ENCODE peak calls at places on chromosome 4, in four cellular contexts. J is IMR-90, G is uterus, B is mucosa of descending colon. W is an unnamed sample. For H3K4me1, the result is how much of the 10 kb centered on the place peaks cover.

GRCh38 chr4:8297141-8297601 is 27.6 kb downstream of the HTRA3 start:
- DNase-seq in G (no peak), J (no peak), B (peak), W (no peak)

GRCh38 chr4:122666527-122667245 is 45.8 kb upstream of the IL21 start:
- DNase-seq in G (no peak), B (no peak), J (peak), W (no peak)

GRCh38 chr4:67871867-67872266 is 11.9 kb downstream of the TMPRSS11D start:
- DNase-seq in B (no peak), G (no peak), J (peak), W (no peak)

GRCh38 chr4:156476359-156476758 is 495.2 kb downstream of the PDGFC start:
- DNase-seq in G (no peak), J (peak), B (no peak), W (no peak)

GRCh38 chr4:141133146-141134006 is at the start of gene RNF150:
- DNase-seq in G (peak), B (peak), J (peak), W (peak)

GRCh38 chr4:6385288-6385687 is 87.1 kb downstream of the PPP2R2C start:
- DNase-seq in G (no peak), B (peak), J (no peak), W (no peak)

GRCh38 chr4:48979897-48980579 is 6.0 kb upstream of the CWH43 start:
- DNase-seq in B (no peak), G (no peak), J (no peak), W (no peak)

GRCh38 chr4:114734581-114734980 is 136.0 kb downstream of the UGT8 start:
- DNase-seq in J (no peak), B (no peak), G (no peak), W (no peak)

GRCh38 chr4:96767815-96768480 is 928.1 kb downstream of the PDHA2 start:
- DNase-seq in B (no peak), J (no peak), G (no peak), W (no peak)

GRCh38 chr4:57100979-57101629 is 9.1 kb downstream of the IGFBP7 start:
- DNase-seq in J (no peak), G (no peak), B (no peak), W (no peak)

GRCh38 chr4:26284536-26284935 is 36.3 kb upstream of the RBPJ start:
- DNase-seq in G (no peak), J (no peak), B (no peak), W (no peak)

GRCh38 chr4:8228319-8229250 is 29.5 kb downstream of the SH3TC1 start:
- DNase-seq in G (peak), B (peak), J (peak), W (peak)

GRCh38 chr4:27010334-27010940 is 149.8 kb downstream of the STIM2 start:
- DNase-seq in G (peak), B (no peak), J (peak), W (peak)

GRCh38 chr4:186781032-186781917 is 57.6 kb upstream of the FAT1 start:
- DNase-seq in G (no peak), B (no peak), J (peak), W (no peak)

GRCh38 chr4:57102050-57102564 is 8.1 kb downstream of the IGFBP7 start:
- DNase-seq in B (no peak), G (peak), J (peak), W (peak)

GRCh38 chr4:151403656-151404055 is 5.3 kb upstream of the FHIP1A start:
- DNase-seq in B (no peak), J (no peak), G (no peak), W (no peak)

GRCh38 chr4:76809594-76810305 is 88.2 kb downstream of the SOWAHB start:
- DNase-seq in J (peak), B (no peak), G (no peak), W (no peak)

GRCh38 chr4:8472689-8473197 is 32.2 kb downstream of the TRMT44 start:
- DNase-seq in J (peak), G (peak), B (no peak), W (no peak)

GRCh38 chr4:85152490-85152889 is 186.0 kb upstream of the WDFY3 start:
- DNase-seq in B (no peak), G (no peak), J (no peak), W (no peak)

GRCh38 chr4:101347267-101347556 is at the start of gene PPP3CA:
- DNase-seq in J (no peak), G (no peak), B (no peak), W (no peak)

GRCh38 chr4:5940470-5941203 is 47.8 kb upstream of the CRMP1 start:
- DNase-seq in B (no peak), J (peak), G (no peak), W (no peak)

GRCh38 chr4:7193040-7193958 is 961 bp downstream of the SORCS2 start:
- DNase-seq in B (no peak), J (no peak), G (no peak), W (no peak)

GRCh38 chr4:134201216-134202098 is at the start of gene PABPC4L:
- DNase-seq in G (peak), B (peak), J (peak), W (peak)

GRCh38 chr4:147518846-147519767 is 38.2 kb downstream of the EDNRA start:
- DNase-seq in G (peak), J (peak), B (no peak), W (no peak)

GRCh38 chr4:170872794-170873193 is 783.0 kb upstream of the AADAT start:
- DNase-seq in G (no peak), B (no peak), J (no peak), W (no peak)

GRCh38 chr4:14345356-14345775 is 656.9 kb upstream of the CPEB2 start:
- DNase-seq in B (no peak), J (peak), G (no peak), W (no peak)

GRCh38 chr4:146591986-146592385 is 46.7 kb upstream of the POU4F2 start:
- DNase-seq in G (no peak), B (no peak), J (no peak), W (no peak)

GRCh38 chr4:185716008-185716976 is 95.7 kb downstream of the SORBS2 start:
- DNase-seq in B (no peak), J (no peak), G (no peak), W (no peak)

GRCh38 chr4:38751341-38752043 is 31.3 kb downstream of the TLR10 start:
- DNase-seq in G (no peak), J (no peak), B (no peak), W (no peak)

GRCh38 chr4:146095867-146096266 is 79.7 kb upstream of the LSM6 start:
- DNase-seq in G (no peak), J (no peak), B (no peak), W (no peak)

GRCh38 chr4:85489273-85489672 is 14.3 kb downstream of the ARHGAP24 start:
- DNase-seq in B (no peak), J (peak), G (peak), W (no peak)

GRCh38 chr4:8233672-8234484 is 34.8 kb downstream of the SH3TC1 start:
- DNase-seq in B (no peak), G (no peak), J (no peak), W (no peak)

GRCh38 chr4:14790487-14790886 is 211.8 kb upstream of the CPEB2 start:
- DNase-seq in J (no peak), B (no peak), G (no peak), W (no peak)

GRCh38 chr4:13024147-13025105 is 459.7 kb downstream of the RAB28 start:
- DNase-seq in B (no peak), J (no peak), G (no peak), W (no peak)

GRCh38 chr4:3320361-3321023 is 27.7 kb downstream of the RGS12 start:
- DNase-seq in B (no peak), J (no peak), G (peak), W (peak)

GRCh38 chr4:164169591-164169990 is 584.3 kb upstream of the SMIM31 start:
- DNase-seq in J (peak), B (no peak), G (no peak), W (no peak)

GRCh38 chr4:175330236-175330635 is 412.1 kb downstream of the ADAM29 start:
- DNase-seq in J (peak), G (no peak), B (no peak), W (no peak)

DNA sequence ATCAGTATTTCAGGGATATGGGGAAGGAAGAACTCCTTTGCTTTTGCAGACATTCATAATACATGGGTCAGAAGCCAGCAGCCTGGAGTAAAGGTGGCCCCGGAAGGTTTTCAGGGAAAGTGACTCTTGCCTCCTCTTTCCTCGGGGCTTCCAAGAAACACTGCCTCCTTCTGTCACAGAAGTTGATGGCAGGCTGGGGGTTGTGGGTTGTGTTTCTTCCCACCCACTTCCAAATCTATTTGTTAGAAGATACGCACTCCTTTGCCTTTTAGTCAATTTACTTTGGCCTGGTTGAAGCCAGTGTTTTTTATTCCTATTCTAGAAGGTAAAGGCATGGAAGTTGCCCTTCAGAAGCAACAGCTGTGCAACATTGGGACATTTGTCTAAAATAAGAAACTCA is 19.7 kb downstream of the KIT start:
- DNase-seq in J (no peak), G (no peak), B (no peak), W (no peak)
- TF ChIP-seq CTCF in J (no peak), G (no peak), B (no peak), W (no peak)

GRCh38 chr4:169094656-169095231 is 84.7 kb upstream of the CBR4 start:
- DNase-seq in B (no peak), J (no peak), G (no peak), W (no peak)
- H3K4me3 ChIP-seq in B (no peak), J (no peak), G (no peak), W (no peak)

DNA sequence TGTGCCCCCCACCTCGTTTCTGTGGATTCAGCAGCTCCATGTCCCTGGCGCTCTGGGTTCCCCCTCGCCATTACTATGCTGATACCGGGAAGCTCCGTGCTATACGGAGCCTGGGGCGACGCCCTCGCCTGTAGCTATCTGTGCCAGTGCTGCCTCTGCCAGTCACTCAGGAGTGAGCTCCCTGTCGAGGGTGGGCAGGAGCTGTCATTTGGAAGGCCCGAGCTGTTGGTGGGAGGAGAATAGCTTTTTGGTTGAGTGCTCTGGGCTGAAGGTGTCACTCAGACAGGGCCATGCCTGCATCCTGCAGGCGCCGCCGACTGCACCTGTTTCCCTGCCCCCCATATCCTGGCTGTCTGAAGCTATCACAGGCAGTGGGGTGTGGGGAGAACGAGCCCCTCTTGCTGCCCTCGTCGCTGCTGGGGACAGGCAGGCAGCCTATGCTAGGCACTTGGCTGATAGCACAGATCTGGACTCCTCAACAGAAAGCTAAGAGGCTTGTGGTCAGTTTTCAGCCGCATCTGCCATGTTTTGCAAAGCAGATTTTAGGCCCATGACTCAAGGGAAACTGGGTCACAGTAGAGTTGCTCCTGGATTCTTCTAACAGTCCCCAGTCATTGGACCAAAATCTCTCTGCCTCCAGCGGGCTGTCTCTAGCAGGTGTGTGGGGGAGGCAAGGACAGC is 31.8 kb downstream of the CPLX1 start:
- DNase-seq in G (no peak), J (peak), B (no peak), W (no peak)
- H3K4me1 ChIP-seq in G (under half), J (under half), B (under half), W (under half)

GRCh38 chr4:106495498-106495897 is 126.9 kb upstream of the GIMD1 start:
- DNase-seq in J (no peak), G (no peak), B (no peak), W (no peak)

GRCh38 chr4:106497271-106497670 is 128.7 kb upstream of the GIMD1 start:
- DNase-seq in B (no peak), J (no peak), G (no peak), W (no peak)

GRCh38 chr4:106496066-106496465 is 127.5 kb upstream of the GIMD1 start:
- DNase-seq in G (no peak), J (no peak), B (no peak), W (no peak)

GRCh38 chr4:106494066-106494465 is 125.5 kb upstream of the GIMD1 start:
- DNase-seq in G (no peak), J (peak), B (no peak), W (no peak)
- TF ChIP-seq CTCF in G (no peak), J (no peak), B (no peak), W (no peak)

W was measured in left ventricle myocardium inferior.